ENCODE peak calls at places on chromosomes 5 and 9, in four cellular contexts. One of them, this sample, is unnamed.

GRCh38 chr9:12698293-12698692 is 5.1 kb downstream of the TYRP1 start:
- DNase-seq in osteoblast: no peak
- DNase-seq in coronary artery: no peak
- DNase-seq in PC-9: no peak
- DNase-seq in this sample: no peak

GRCh38 chr9:96587916-96588315 is 31.7 kb downstream of the CDC14B start:
- DNase-seq in osteoblast: no peak
- DNase-seq in coronary artery: no peak
- DNase-seq in PC-9: no peak
- DNase-seq in this sample: no peak

GRCh38 chr5:180047667-180048066 is 23.9 kb downstream of the RNF130 start:
- DNase-seq in osteoblast: no peak
- DNase-seq in coronary artery: no peak
- DNase-seq in PC-9: no peak
- DNase-seq in this sample: peak

GRCh38 chr9:134320916-134321570 is 5.2 kb upstream of the RXRA start:
- DNase-seq in osteoblast: peak
- DNase-seq in coronary artery: no peak
- DNase-seq in PC-9: no peak
- DNase-seq in this sample: peak

GRCh38 chr5:171316258-171317121 is 7.4 kb downstream of the TLX3 start:
- DNase-seq in osteoblast: peak
- DNase-seq in coronary artery: peak
- DNase-seq in PC-9: no peak
- DNase-seq in this sample: no peak

GRCh38 chr5:62509823-62510222 is 68.8 kb upstream of the LRRC70 start:
- DNase-seq in osteoblast: no peak
- DNase-seq in coronary artery: no peak
- DNase-seq in PC-9: no peak
- DNase-seq in this sample: no peak

GRCh38 chr9:77834898-77835505 is 186.9 kb upstream of the GNA14 start:
- DNase-seq in osteoblast: no peak
- DNase-seq in coronary artery: no peak
- DNase-seq in PC-9: no peak
- DNase-seq in this sample: no peak

GRCh38 chr5:92962752-92963151 is 618.3 kb downstream of the NR2F1-AS1 start:
- DNase-seq in osteoblast: no peak
- DNase-seq in coronary artery: no peak
- DNase-seq in PC-9: no peak
- DNase-seq in this sample: no peak

GRCh38 chr9:87801013-87801412 is 75.1 kb downstream of the CTSL start:
- DNase-seq in osteoblast: no peak
- DNase-seq in coronary artery: no peak
- DNase-seq in PC-9: peak
- DNase-seq in this sample: no peak

GRCh38 chr9:111825468-111826145 is 30.9 kb upstream of the SHOC1 start:
- DNase-seq in osteoblast: no peak
- DNase-seq in coronary artery: no peak
- DNase-seq in PC-9: no peak
- DNase-seq in this sample: no peak

GRCh38 chr5:156755421-156756087 is 94.5 kb upstream of the PPP1R2B start:
- DNase-seq in osteoblast: no peak
- DNase-seq in coronary artery: no peak
- DNase-seq in PC-9: no peak
- DNase-seq in this sample: no peak

GRCh38 chr5:30804739-30805313 is 388.7 kb upstream of the CDH6 start:
- DNase-seq in osteoblast: no peak
- DNase-seq in coronary artery: no peak
- DNase-seq in PC-9: no peak
- DNase-seq in this sample: no peak

GRCh38 chr9:12933957-12934356 is 159.1 kb downstream of the LURAP1L start:
- DNase-seq in osteoblast: no peak
- DNase-seq in coronary artery: no peak
- DNase-seq in PC-9: peak
- DNase-seq in this sample: no peak

GRCh38 chr9:69265891-69266290 is 59.1 kb upstream of the ENTREP1 start:
- DNase-seq in osteoblast: peak
- DNase-seq in coronary artery: no peak
- DNase-seq in PC-9: no peak
- DNase-seq in this sample: no peak

GRCh38 chr5:178668579-178668978 is 41.7 kb upstream of the CLK4 start:
- DNase-seq in osteoblast: peak
- DNase-seq in coronary artery: no peak
- DNase-seq in PC-9: peak
- DNase-seq in this sample: no peak

GRCh38 chr9:134476256-134476941 is 150.1 kb downstream of the RXRA start:
- DNase-seq in osteoblast: no peak
- DNase-seq in coronary artery: no peak
- DNase-seq in PC-9: peak
- DNase-seq in this sample: no peak

GRCh38 chr5:172455511-172456061 is 1.3 kb upstream of the SH3PXD2B start:
- DNase-seq in osteoblast: peak
- DNase-seq in coronary artery: no peak
- DNase-seq in PC-9: no peak
- DNase-seq in this sample: no peak

GRCh38 chr5:26487553-26487952 is 550.8 kb downstream of the CDH9 start:
- DNase-seq in osteoblast: no peak
- DNase-seq in coronary artery: no peak
- DNase-seq in PC-9: no peak
- DNase-seq in this sample: no peak

GRCh38 chr5:13658761-13659160 is 285.7 kb downstream of the DNAH5 start:
- DNase-seq in osteoblast: peak
- DNase-seq in coronary artery: no peak
- DNase-seq in PC-9: no peak
- DNase-seq in this sample: no peak

GRCh38 chr5:139760066-139761056 is 35.2 kb upstream of the PSD2 start:
- DNase-seq in osteoblast: peak
- DNase-seq in coronary artery: no peak
- DNase-seq in PC-9: no peak
- DNase-seq in this sample: no peak

GRCh38 chr5:124912653-124913328 is 166.4 kb upstream of the ZNF608 start:
- DNase-seq in osteoblast: no peak
- DNase-seq in coronary artery: no peak
- DNase-seq in PC-9: no peak
- DNase-seq in this sample: no peak

GRCh38 chr5:127206320-127207113 is 84.1 kb upstream of the MEGF10 start:
- DNase-seq in osteoblast: peak
- DNase-seq in coronary artery: no peak
- DNase-seq in PC-9: peak
- DNase-seq in this sample: no peak

GRCh38 chr9:105877719-105878118 is 183.4 kb downstream of the TMEM38B start:
- DNase-seq in osteoblast: no peak
- DNase-seq in coronary artery: no peak
- DNase-seq in PC-9: no peak
- DNase-seq in this sample: no peak

GRCh38 chr5:61600945-61601491 is 269.0 kb downstream of the ZSWIM6 start:
- DNase-seq in osteoblast: no peak
- DNase-seq in coronary artery: no peak
- DNase-seq in PC-9: no peak
- DNase-seq in this sample: no peak

GRCh38 chr9:4939118-4939561 is 45.9 kb upstream of the JAK2 start:
- DNase-seq in osteoblast: no peak
- DNase-seq in coronary artery: no peak
- DNase-seq in PC-9: no peak
- DNase-seq in this sample: no peak

GRCh38 chr5:83473344-83474169 is 2.0 kb downstream of the VCAN start:
- DNase-seq in osteoblast: peak
- DNase-seq in coronary artery: peak
- DNase-seq in PC-9: peak
- DNase-seq in this sample: peak
- H3K27ac ChIP-seq in osteoblast: peak
- H3K27ac ChIP-seq in coronary artery: peak
- H3K27ac ChIP-seq in PC-9: no peak
- H3K27ac ChIP-seq in this sample: peak

GRCh38 chr9:100473271-100474081 is 527 bp downstream of the TMEFF1 start:
- DNase-seq in osteoblast: peak
- DNase-seq in coronary artery: no peak
- DNase-seq in PC-9: no peak
- DNase-seq in this sample: peak

GRCh38 chr9:100472268-100472667 is 681 bp upstream of the TMEFF1 start:
- DNase-seq in osteoblast: no peak
- DNase-seq in coronary artery: no peak
- DNase-seq in PC-9: no peak
- DNase-seq in this sample: no peak

GRCh38 chr9:100474082-100474949 is 1.4 kb downstream of the TMEFF1 start:
- DNase-seq in osteoblast: no peak
- DNase-seq in coronary artery: no peak
- DNase-seq in PC-9: no peak
- DNase-seq in this sample: no peak

GRCh38 chr9:100474950-100475276 is 2.0 kb downstream of the TMEFF1 start:
- DNase-seq in osteoblast: no peak
- DNase-seq in coronary artery: no peak
- DNase-seq in PC-9: no peak
- DNase-seq in this sample: no peak

DNA sequence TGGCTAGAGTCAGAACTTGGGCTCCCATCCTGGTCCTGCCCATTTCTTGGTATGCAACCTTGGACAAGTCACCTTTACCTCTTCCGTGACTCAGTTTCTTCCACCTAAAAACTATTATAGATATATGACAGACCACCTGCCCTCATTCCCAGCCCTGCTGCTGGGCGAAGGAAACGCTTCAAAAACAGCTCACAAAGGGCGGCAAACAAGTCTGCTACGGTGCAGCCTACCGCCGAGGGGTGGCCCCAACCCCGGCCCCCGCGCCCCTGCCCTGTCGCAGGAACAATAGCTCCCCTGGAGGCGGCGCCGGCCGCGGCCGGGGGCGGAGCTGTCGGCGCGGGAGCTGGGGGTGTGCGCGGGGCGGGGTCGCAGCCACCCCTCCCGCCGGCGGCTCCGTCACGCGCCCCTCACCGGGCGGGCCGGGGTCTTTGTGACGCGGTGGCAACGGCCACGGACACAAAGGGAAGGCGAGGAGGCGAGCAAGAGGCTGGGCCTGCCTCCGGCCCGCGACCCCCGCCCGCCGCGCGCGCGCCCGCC is at the start of gene TMEFF1:
- DNase-seq in osteoblast: peak
- DNase-seq in coronary artery: no peak
- DNase-seq in PC-9: no peak
- DNase-seq in this sample: peak
- TF ChIP-seq CTCF in osteoblast: no peak
- TF ChIP-seq CTCF in coronary artery: no peak
- TF ChIP-seq CTCF in PC-9: no peak
- TF ChIP-seq CTCF in this sample: peak

GRCh38 chr5:78598973-78599372 is 49.6 kb downstream of the LHFPL2 start:
- DNase-seq in osteoblast: no peak
- DNase-seq in coronary artery: no peak
- DNase-seq in PC-9: no peak
- DNase-seq in this sample: no peak

GRCh38 chr5:78594014-78594413 is 54.6 kb downstream of the LHFPL2 start:
- DNase-seq in osteoblast: no peak
- DNase-seq in coronary artery: no peak
- DNase-seq in PC-9: no peak
- DNase-seq in this sample: no peak

GRCh38 chr5:78594946-78595921 is 53.3 kb downstream of the LHFPL2 start:
- DNase-seq in osteoblast: peak
- DNase-seq in coronary artery: no peak
- DNase-seq in PC-9: peak
- DNase-seq in this sample: no peak

GRCh38 chr5:78597858-78598415 is 50.6 kb downstream of the LHFPL2 start:
- DNase-seq in osteoblast: no peak
- DNase-seq in coronary artery: no peak
- DNase-seq in PC-9: peak
- DNase-seq in this sample: no peak

DNA sequence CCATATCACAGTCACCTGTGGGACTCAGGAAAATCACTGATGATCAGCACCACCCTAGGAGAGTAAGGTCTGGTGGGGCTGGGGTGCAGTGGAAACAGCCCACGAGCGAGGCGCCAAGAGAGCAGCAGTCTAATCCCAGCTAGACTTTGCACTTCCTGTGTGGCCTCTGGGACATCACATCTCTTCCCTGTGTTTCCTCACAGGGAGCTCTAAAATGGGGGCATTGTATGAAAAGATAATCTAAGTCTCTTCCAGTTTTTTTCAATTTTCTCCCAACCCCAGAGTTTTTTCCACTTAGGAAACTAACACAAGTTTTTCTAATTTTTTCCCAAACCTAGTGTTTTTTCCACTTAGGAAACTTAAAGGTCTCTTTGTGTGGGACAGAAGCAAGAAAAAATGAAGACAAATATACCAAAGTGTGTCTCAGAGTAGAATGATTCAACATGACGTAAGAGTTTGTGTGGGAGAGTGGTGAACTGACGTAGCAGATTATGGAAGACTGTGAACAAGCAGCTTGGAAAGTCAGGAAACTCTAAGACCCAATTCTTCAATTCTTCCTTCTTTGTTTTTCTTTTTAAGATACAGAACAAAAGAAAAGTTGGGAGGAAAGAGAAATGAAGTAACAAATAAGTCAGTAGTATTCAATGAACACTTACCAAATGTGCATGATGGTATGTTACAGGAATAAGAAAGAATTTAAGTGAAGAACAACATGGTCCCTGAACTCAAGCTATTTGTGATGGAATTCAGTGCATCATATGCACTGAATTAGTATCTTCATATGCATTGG is 51.3 kb downstream of the LHFPL2 start:
- DNase-seq in osteoblast: no peak
- DNase-seq in coronary artery: no peak
- DNase-seq in PC-9: no peak
- DNase-seq in this sample: no peak
- H3K4me3 ChIP-seq in osteoblast: no peak
- H3K4me3 ChIP-seq in coronary artery: no peak
- H3K4me3 ChIP-seq in PC-9: no peak
- H3K4me3 ChIP-seq in this sample: no peak

GRCh38 chr9:16191237-16191636 is 638.4 kb downstream of the CCDC171 start:
- DNase-seq in osteoblast: peak
- DNase-seq in coronary artery: no peak
- DNase-seq in PC-9: no peak
- DNase-seq in this sample: no peak
- H3K27ac ChIP-seq in osteoblast: peak
- H3K27ac ChIP-seq in coronary artery: no peak
- H3K27ac ChIP-seq in PC-9: no peak
- H3K27ac ChIP-seq in this sample: no peak

GRCh38 chr9:129697111-129697955 is 31.9 kb downstream of the PRRX2 start:
- DNase-seq in osteoblast: peak
- DNase-seq in coronary artery: peak
- DNase-seq in PC-9: no peak
- DNase-seq in this sample: peak
- TF ChIP-seq CTCF in osteoblast: no peak
- TF ChIP-seq CTCF in coronary artery: no peak
- TF ChIP-seq CTCF in PC-9: no peak
- TF ChIP-seq CTCF in this sample: no peak

This sample was measured in heart left ventricle.